ENCODE peak calls at places on chromosome 20, in nine cellular contexts. One of them, this sample, is unnamed. For H3K27me3, the result is how much of the 10 kb centered on the place peaks cover.

GRCh38 chr20:2521369-2522305 is 12.9 kb upstream of the ZNF343 start:
- DNase-seq in WERI-Rb-1: peak
- DNase-seq in bronchial epithelial cell: peak
- DNase-seq in CD8-positive, alpha-beta T cell: no peak
- DNase-seq in ascending aorta: no peak
- DNase-seq in heart right ventricle: peak
- DNase-seq in CD8-positive, alpha-beta memory T cell: peak
- DNase-seq in pancreas: no peak
- DNase-seq in fibroblast of lung: peak
- DNase-seq in this sample: no peak

GRCh38 chr20:1526896-1527295 is 30.6 kb downstream of the SIRPD start:
- DNase-seq in WERI-Rb-1: no peak
- DNase-seq in bronchial epithelial cell: no peak
- DNase-seq in CD8-positive, alpha-beta T cell: no peak
- DNase-seq in ascending aorta: no peak
- DNase-seq in heart right ventricle: no peak
- DNase-seq in CD8-positive, alpha-beta memory T cell: no peak
- DNase-seq in pancreas: no peak
- DNase-seq in fibroblast of lung: peak
- DNase-seq in this sample: no peak

GRCh38 chr20:9514461-9515210 is at the start of gene LAMP5:
- DNase-seq in WERI-Rb-1: peak
- DNase-seq in bronchial epithelial cell: peak
- DNase-seq in CD8-positive, alpha-beta T cell: no peak
- DNase-seq in ascending aorta: no peak
- DNase-seq in heart right ventricle: peak
- DNase-seq in CD8-positive, alpha-beta memory T cell: no peak
- DNase-seq in pancreas: no peak
- DNase-seq in fibroblast of lung: peak
- DNase-seq in this sample: no peak

GRCh38 chr20:38673731-38674177 is 50.5 kb upstream of the SLC32A1 start:
- DNase-seq in WERI-Rb-1: peak
- DNase-seq in bronchial epithelial cell: peak
- DNase-seq in CD8-positive, alpha-beta T cell: no peak
- DNase-seq in ascending aorta: no peak
- DNase-seq in heart right ventricle: no peak
- DNase-seq in CD8-positive, alpha-beta memory T cell: peak
- DNase-seq in pancreas: no peak
- DNase-seq in fibroblast of lung: no peak
- DNase-seq in this sample: no peak

GRCh38 chr20:22420116-22420598 is 164.2 kb downstream of the FOXA2 start:
- DNase-seq in WERI-Rb-1: no peak
- DNase-seq in bronchial epithelial cell: no peak
- DNase-seq in CD8-positive, alpha-beta T cell: no peak
- DNase-seq in ascending aorta: no peak
- DNase-seq in heart right ventricle: no peak
- DNase-seq in CD8-positive, alpha-beta memory T cell: no peak
- DNase-seq in pancreas: no peak
- DNase-seq in fibroblast of lung: no peak
- DNase-seq in this sample: no peak

GRCh38 chr20:55099251-55099650 is 623.9 kb downstream of the DOK5 start:
- DNase-seq in WERI-Rb-1: no peak
- DNase-seq in bronchial epithelial cell: no peak
- DNase-seq in CD8-positive, alpha-beta T cell: no peak
- DNase-seq in ascending aorta: no peak
- DNase-seq in heart right ventricle: no peak
- DNase-seq in CD8-positive, alpha-beta memory T cell: no peak
- DNase-seq in pancreas: no peak
- DNase-seq in fibroblast of lung: no peak
- DNase-seq in this sample: no peak

GRCh38 chr20:41360831-41361756 is 5.5 kb downstream of the EMILIN3 start:
- DNase-seq in WERI-Rb-1: no peak
- DNase-seq in bronchial epithelial cell: no peak
- DNase-seq in CD8-positive, alpha-beta T cell: no peak
- DNase-seq in ascending aorta: no peak
- DNase-seq in heart right ventricle: no peak
- DNase-seq in CD8-positive, alpha-beta memory T cell: no peak
- DNase-seq in pancreas: no peak
- DNase-seq in fibroblast of lung: no peak
- DNase-seq in this sample: peak

GRCh38 chr20:53130819-53131218 is 158.7 kb downstream of the TSHZ2 start:
- DNase-seq in WERI-Rb-1: no peak
- DNase-seq in bronchial epithelial cell: peak
- DNase-seq in CD8-positive, alpha-beta T cell: no peak
- DNase-seq in ascending aorta: no peak
- DNase-seq in heart right ventricle: no peak
- DNase-seq in CD8-positive, alpha-beta memory T cell: no peak
- DNase-seq in pancreas: no peak
- DNase-seq in fibroblast of lung: no peak
- DNase-seq in this sample: no peak

GRCh38 chr20:60632420-60633262 is 619.4 kb upstream of the CDH4 start:
- DNase-seq in WERI-Rb-1: no peak
- DNase-seq in bronchial epithelial cell: no peak
- DNase-seq in CD8-positive, alpha-beta T cell: no peak
- DNase-seq in ascending aorta: no peak
- DNase-seq in heart right ventricle: no peak
- DNase-seq in CD8-positive, alpha-beta memory T cell: no peak
- DNase-seq in pancreas: no peak
- DNase-seq in fibroblast of lung: peak
- DNase-seq in this sample: no peak

GRCh38 chr20:58048096-58048702 is 180.3 kb downstream of the ANKRD60 start:
- DNase-seq in WERI-Rb-1: no peak
- DNase-seq in bronchial epithelial cell: peak
- DNase-seq in CD8-positive, alpha-beta T cell: no peak
- DNase-seq in ascending aorta: no peak
- DNase-seq in heart right ventricle: no peak
- DNase-seq in CD8-positive, alpha-beta memory T cell: no peak
- DNase-seq in pancreas: no peak
- DNase-seq in fibroblast of lung: peak
- DNase-seq in this sample: no peak

GRCh38 chr20:58896820-58897219 is 44.3 kb downstream of the GNAS start:
- DNase-seq in WERI-Rb-1: no peak
- DNase-seq in bronchial epithelial cell: no peak
- DNase-seq in CD8-positive, alpha-beta T cell: no peak
- DNase-seq in ascending aorta: no peak
- DNase-seq in heart right ventricle: no peak
- DNase-seq in CD8-positive, alpha-beta memory T cell: no peak
- DNase-seq in pancreas: no peak
- DNase-seq in fibroblast of lung: no peak
- DNase-seq in this sample: no peak

GRCh38 chr20:12970372-12970821 is 38.4 kb upstream of the SPTLC3 start:
- DNase-seq in WERI-Rb-1: peak
- DNase-seq in bronchial epithelial cell: peak
- DNase-seq in CD8-positive, alpha-beta T cell: no peak
- DNase-seq in ascending aorta: no peak
- DNase-seq in heart right ventricle: no peak
- DNase-seq in CD8-positive, alpha-beta memory T cell: no peak
- DNase-seq in pancreas: no peak
- DNase-seq in fibroblast of lung: peak
- DNase-seq in this sample: no peak

GRCh38 chr20:43755390-43755789 is 28.6 kb upstream of the GTSF1L start:
- DNase-seq in WERI-Rb-1: no peak
- DNase-seq in bronchial epithelial cell: no peak
- DNase-seq in CD8-positive, alpha-beta T cell: no peak
- DNase-seq in ascending aorta: no peak
- DNase-seq in heart right ventricle: no peak
- DNase-seq in CD8-positive, alpha-beta memory T cell: no peak
- DNase-seq in pancreas: no peak
- DNase-seq in fibroblast of lung: peak
- DNase-seq in this sample: no peak
- H3K4me3 ChIP-seq in WERI-Rb-1: no peak
- H3K4me3 ChIP-seq in bronchial epithelial cell: no peak
- H3K4me3 ChIP-seq in CD8-positive, alpha-beta T cell: no peak
- H3K4me3 ChIP-seq in ascending aorta: no peak
- H3K4me3 ChIP-seq in heart right ventricle: no peak
- H3K4me3 ChIP-seq in CD8-positive, alpha-beta memory T cell: no peak
- H3K4me3 ChIP-seq in pancreas: no peak
- H3K4me3 ChIP-seq in fibroblast of lung: no peak
- H3K4me3 ChIP-seq in this sample: no peak

GRCh38 chr20:3749689-3750639 is 17.5 kb downstream of the HSPA12B start:
- DNase-seq in WERI-Rb-1: peak
- DNase-seq in bronchial epithelial cell: no peak
- DNase-seq in CD8-positive, alpha-beta T cell: no peak
- DNase-seq in ascending aorta: no peak
- DNase-seq in heart right ventricle: peak
- DNase-seq in CD8-positive, alpha-beta memory T cell: peak
- DNase-seq in pancreas: peak
- DNase-seq in fibroblast of lung: no peak
- DNase-seq in this sample: peak
- H3K27me3 ChIP-seq in WERI-Rb-1: under half
- H3K27me3 ChIP-seq in bronchial epithelial cell: under half
- H3K27me3 ChIP-seq in CD8-positive, alpha-beta T cell: under half
- H3K27me3 ChIP-seq in ascending aorta: under half
- H3K27me3 ChIP-seq in heart right ventricle: under half
- H3K27me3 ChIP-seq in CD8-positive, alpha-beta memory T cell: under half
- H3K27me3 ChIP-seq in pancreas: under half
- H3K27me3 ChIP-seq in fibroblast of lung: under half
- H3K27me3 ChIP-seq in this sample: under half

DNA sequence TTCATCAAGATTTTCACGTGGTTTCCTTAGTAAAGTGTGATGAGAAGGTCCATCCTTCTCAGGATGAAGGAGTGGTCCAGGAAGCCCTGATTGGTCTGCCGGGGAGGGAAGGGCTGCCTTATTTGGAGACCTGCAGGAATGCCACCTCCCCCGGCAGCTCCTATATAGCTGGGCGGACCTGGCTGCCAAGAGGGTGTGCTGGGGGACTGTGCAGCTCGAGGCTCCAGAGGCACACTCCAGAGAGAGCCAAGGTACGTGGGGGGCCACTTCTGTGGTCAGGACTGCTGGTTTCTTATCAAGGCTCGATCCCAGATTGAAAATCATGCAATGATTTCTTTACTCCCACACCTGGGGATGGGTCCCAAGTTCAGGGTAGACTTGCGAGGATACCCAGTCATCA is at the start of gene PRND:
- DNase-seq in WERI-Rb-1: no peak
- DNase-seq in bronchial epithelial cell: no peak
- DNase-seq in CD8-positive, alpha-beta T cell: no peak
- DNase-seq in ascending aorta: no peak
- DNase-seq in heart right ventricle: no peak
- DNase-seq in CD8-positive, alpha-beta memory T cell: no peak
- DNase-seq in pancreas: no peak
- DNase-seq in fibroblast of lung: no peak
- DNase-seq in this sample: no peak
- H3K4me3 ChIP-seq in WERI-Rb-1: no peak
- H3K4me3 ChIP-seq in bronchial epithelial cell: no peak
- H3K4me3 ChIP-seq in CD8-positive, alpha-beta T cell: no peak
- H3K4me3 ChIP-seq in ascending aorta: no peak
- H3K4me3 ChIP-seq in heart right ventricle: peak
- H3K4me3 ChIP-seq in CD8-positive, alpha-beta memory T cell: no peak
- H3K4me3 ChIP-seq in pancreas: no peak
- H3K4me3 ChIP-seq in fibroblast of lung: no peak
- H3K4me3 ChIP-seq in this sample: no peak

GRCh38 chr20:44109951-44110361 is 77.0 kb downstream of the JPH2 start:
- DNase-seq in WERI-Rb-1: no peak
- DNase-seq in bronchial epithelial cell: no peak
- DNase-seq in CD8-positive, alpha-beta T cell: no peak
- DNase-seq in ascending aorta: peak
- DNase-seq in heart right ventricle: no peak
- DNase-seq in CD8-positive, alpha-beta memory T cell: no peak
- DNase-seq in pancreas: no peak
- DNase-seq in fibroblast of lung: no peak
- DNase-seq in this sample: no peak
- H3K27me3 ChIP-seq in WERI-Rb-1: under half
- H3K27me3 ChIP-seq in bronchial epithelial cell: under half
- H3K27me3 ChIP-seq in CD8-positive, alpha-beta T cell: under half
- H3K27me3 ChIP-seq in ascending aorta: under half
- H3K27me3 ChIP-seq in heart right ventricle: under half
- H3K27me3 ChIP-seq in CD8-positive, alpha-beta memory T cell: under half
- H3K27me3 ChIP-seq in pancreas: under half
- H3K27me3 ChIP-seq in fibroblast of lung: under half
- H3K27me3 ChIP-seq in this sample: under half

This sample was measured in upper lobe of left lung.